ENCODE peak calls at places on chromosomes 13 and 19, in ten cellular contexts. M, Y, F, Q, E, W, C, L, V and J are unnamed samples.
A peak's percentile ranks its signal among the peaks of the same experiment; 100 is the strongest.

GRCh38 chr13:42345367-42345766 is 73.4 kb downstream of the AKAP11 start:
- DNase-seq in M (no peak), Y (no peak), F (no peak), Q (no peak), E (no peak), W (no peak), C (no peak), L (no peak), V (no peak), J (no peak)

GRCh38 chr19:5498817-5499535 is 43.8 kb downstream of the ZNRF4 start:
- DNase-seq in M (no peak), Y (no peak), F (no peak), Q (no peak), E (no peak), W (no peak), C (peak; percentile 67), L (no peak), V (no peak), J (no peak)

GRCh38 chr13:24905242-24905641 is 141.3 kb downstream of the RNF17 start:
- DNase-seq in M (no peak), Y (no peak), F (no peak), Q (no peak), E (no peak), W (no peak), C (no peak), L (no peak), V (no peak), J (no peak)

GRCh38 chr19:11191273-11191755 is 6.0 kb downstream of the KANK2 start:
- DNase-seq in M (no peak), Y (peak; percentile 88), F (peak; percentile 36), Q (no peak), E (peak; percentile 88), W (peak; percentile 72), C (no peak), L (peak; percentile 79), V (peak; percentile 83), J (no peak)

GRCh38 chr19:46081928-46082727 is 41.3 kb upstream of the IGFL4 start:
- DNase-seq in M (no peak), Y (no peak), F (no peak), Q (no peak), E (no peak), W (no peak), C (no peak), L (no peak), V (no peak), J (no peak)

GRCh38 chr19:40363128-40363527 is 14.6 kb downstream of the PLD3 start:
- DNase-seq in M (no peak), Y (no peak), F (no peak), Q (no peak), E (no peak), W (no peak), C (no peak), L (no peak), V (no peak), J (no peak)

GRCh38 chr13:19673473-19674430 is 40.3 kb downstream of the MPHOSPH8 start:
- DNase-seq in M (no peak), Y (no peak), F (no peak), Q (no peak), E (no peak), W (no peak), C (no peak), L (no peak), V (no peak), J (no peak)

GRCh38 chr13:29474991-29475390 is 120.5 kb downstream of the SLC7A1 start:
- DNase-seq in M (no peak), Y (no peak), F (no peak), Q (no peak), E (no peak), W (no peak), C (no peak), L (no peak), V (no peak), J (no peak)

GRCh38 chr19:1284979-1285736 is 515 bp upstream of the EFNA2 start:
- DNase-seq in M (no peak), Y (no peak), F (no peak), Q (no peak), E (no peak), W (no peak), C (no peak), L (no peak), V (no peak), J (no peak)

DNA sequence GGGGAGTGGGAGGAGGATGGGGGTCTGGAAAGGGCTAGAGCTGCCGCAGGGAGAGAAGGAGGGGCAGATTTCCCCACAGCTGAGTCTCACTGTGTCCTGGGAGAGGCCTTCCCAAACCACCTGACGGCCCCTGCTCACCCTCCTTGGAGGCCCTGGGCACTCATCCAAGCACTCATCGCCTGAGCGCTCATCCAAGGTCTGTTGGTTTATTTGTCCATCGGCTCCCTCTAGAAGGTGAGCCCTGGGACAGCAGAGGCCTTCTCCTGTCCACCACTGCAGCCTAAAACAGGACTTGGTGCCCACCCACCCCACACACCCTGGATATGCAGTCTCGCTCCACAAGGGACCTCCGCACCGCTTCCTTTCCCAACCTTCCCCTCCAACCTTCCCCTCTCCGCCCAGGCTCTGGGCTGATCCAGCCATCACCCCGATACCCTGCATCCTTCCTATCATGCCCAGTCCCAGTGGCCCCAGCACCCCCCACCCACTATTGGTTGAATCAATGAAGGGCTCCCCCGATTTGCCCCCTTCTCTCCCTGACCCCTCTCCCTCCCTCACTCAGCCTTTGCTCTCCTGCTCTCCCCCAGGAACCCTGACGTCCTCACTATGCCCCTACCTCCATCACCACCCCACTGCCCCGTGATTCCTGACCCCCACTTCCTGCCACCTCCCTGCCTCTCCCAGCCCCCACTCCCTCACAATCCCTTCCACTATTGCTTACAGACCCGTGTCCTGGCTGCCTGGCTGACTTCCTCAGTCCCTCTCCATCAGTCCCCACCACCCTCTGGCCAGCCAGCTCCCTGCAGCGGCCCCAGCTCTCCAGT is 1.6 kb downstream of the UBXN6 start:
- DNase-seq in M (no peak), Y (peak; percentile 74), F (no peak), Q (no peak), E (peak; percentile 65), W (peak; percentile 75), C (no peak), L (peak; percentile 66), V (peak; percentile 78), J (no peak)
- H3K27ac ChIP-seq in M (peak overlapping the region; percentile 87), Y (peak overlapping the region; percentile 84), F (peak overlapping the region; percentile 89), Q (peak overlapping the region; percentile 84), E (peak overlapping the region; percentile 87), W (peak overlapping the region; percentile 93), C (no peak overlapping the region), L (peak overlapping the region; percentile 95), V (peak overlapping the region; percentile 93), J (peak overlapping the region; percentile 53)

GRCh38 chr19:35249848-35250711 is 1.3 kb downstream of the LSR start:
- DNase-seq in M (no peak), Y (no peak), F (no peak), Q (no peak), E (no peak), W (no peak), C (no peak), L (peak; percentile 16), V (no peak), J (no peak)
- H3K4me3 ChIP-seq in M (no peak overlapping the region), Y (no peak overlapping the region), F (peak overlapping the region; percentile 56), Q (no peak overlapping the region), E (no peak overlapping the region), W (no peak overlapping the region), C (peak overlapping the region; percentile 54), L (peak overlapping the region; percentile 55), V (peak overlapping the region; percentile 67), J (peak overlapping the region; percentile 95)

DNA sequence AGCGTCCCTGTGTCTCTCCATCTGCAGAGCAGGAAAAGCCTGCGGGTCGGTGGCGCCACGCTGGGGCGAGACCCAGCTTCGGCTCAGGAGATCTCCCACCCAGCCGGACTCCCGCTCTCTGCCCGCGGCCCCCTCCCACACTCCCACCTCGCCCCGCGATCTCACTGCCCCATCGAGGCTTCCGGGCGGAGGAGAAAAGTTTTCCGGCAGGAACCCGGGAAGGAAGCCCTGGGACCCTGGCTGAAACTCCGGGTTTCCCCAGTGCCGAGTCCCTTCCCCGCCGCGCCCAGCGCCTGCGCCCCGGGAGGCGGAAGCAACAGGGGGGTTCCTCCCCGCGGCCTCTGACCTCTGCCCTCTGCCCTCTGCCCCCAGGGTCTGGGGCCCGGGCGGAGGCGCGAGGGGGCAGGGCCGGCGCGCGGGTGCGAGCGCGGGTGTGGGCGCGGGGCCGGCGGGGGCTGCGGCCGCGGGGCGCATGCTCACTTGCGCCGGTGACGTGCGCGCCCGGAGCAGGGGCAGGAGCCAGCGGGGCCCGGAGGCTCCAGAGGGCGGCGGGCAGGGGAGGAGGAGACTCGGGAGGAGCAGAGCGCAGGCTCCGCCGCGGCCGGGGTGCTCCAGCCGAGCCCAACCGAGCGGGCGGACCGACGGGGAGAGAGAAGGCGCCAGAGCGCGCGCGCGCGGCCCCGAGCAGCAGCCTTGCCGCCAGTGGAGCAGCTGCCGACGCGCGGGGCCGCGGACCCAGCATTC is at the start of gene ATP11A:
- DNase-seq in M (peak; percentile 77), Y (peak; percentile 93), F (peak; percentile 92), Q (peak; percentile 89), E (peak; percentile 94), W (peak; percentile 93), C (peak; percentile 25), L (peak; percentile 94), V (peak; percentile 95), J (peak; percentile 95)
- TF ChIP-seq CTCF in M (no peak), Y (no peak), F (no peak), Q (no peak), E (no peak), W (peak; percentile 35), C (no peak), L (no peak), V (no peak), J (no peak)

GRCh38 chr19:38056646-38057045 is 149.6 kb downstream of the SIPA1L3 start:
- DNase-seq in M (no peak), Y (no peak), F (no peak), Q (no peak), E (no peak), W (no peak), C (no peak), L (no peak), V (no peak), J (no peak)

GRCh38 chr19:38057954-38058690 is 151.1 kb downstream of the SIPA1L3 start:
- DNase-seq in M (peak; percentile 46), Y (no peak), F (peak; percentile 86), Q (no peak), E (no peak), W (no peak), C (no peak), L (no peak), V (no peak), J (peak; percentile 61)

GRCh38 chr19:38061294-38061693 is 154.3 kb downstream of the SIPA1L3 start:
- DNase-seq in M (no peak), Y (no peak), F (no peak), Q (no peak), E (no peak), W (no peak), C (no peak), L (no peak), V (no peak), J (no peak)

GRCh38 chr19:38060346-38060745 is 153.3 kb downstream of the SIPA1L3 start:
- DNase-seq in M (no peak), Y (no peak), F (no peak), Q (no peak), E (no peak), W (no peak), C (no peak), L (no peak), V (no peak), J (no peak)

DNA sequence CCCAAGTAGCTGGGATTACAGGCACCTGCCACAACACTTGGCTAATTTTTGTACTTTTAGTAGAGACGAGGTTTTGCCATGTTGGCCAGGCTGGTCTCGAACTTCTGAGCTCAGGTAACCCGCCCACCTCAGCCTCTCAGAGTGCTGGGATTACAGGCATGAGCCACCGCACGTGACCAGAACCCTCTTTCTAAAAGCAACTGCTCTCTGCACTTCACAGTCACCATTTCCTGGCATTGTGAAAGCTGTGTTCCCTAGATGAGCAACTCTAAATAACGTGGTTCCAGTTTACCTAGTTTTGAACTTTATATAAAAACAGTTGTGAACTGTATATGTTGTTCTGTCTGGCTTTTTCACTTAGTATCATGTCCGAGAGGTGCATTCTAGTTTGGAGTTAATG is 152.9 kb downstream of the SIPA1L3 start:
- DNase-seq in M (no peak), Y (no peak), F (no peak), Q (no peak), E (no peak), W (no peak), C (no peak), L (no peak), V (no peak), J (no peak)
- H3K27ac ChIP-seq in M (no peak overlapping the region), Y (no peak overlapping the region), F (no peak overlapping the region), Q (no peak overlapping the region), E (no peak overlapping the region), W (peak overlapping the region; percentile 44), C (no peak overlapping the region), L (no peak overlapping the region), V (no peak overlapping the region), J (no peak overlapping the region)